ENCODE peak calls at places on chromosome 7, in four cellular contexts. E is choroid plexus epithelial cell; U is stimulated activated CD4-positive, alpha-beta T cell treated with anti-CD3 and anti-CD28 coated beads, TNF-alpha, amount 100 ng/mL, for 24 hours; L is SJSA1. B is an unnamed sample.

GRCh38 chr7:87574630-87575029 is 26.1 kb downstream of the ABCB1 start:
- DNase-seq in E (peak; percentile 46), U (no peak), L (no peak), B (no peak)

GRCh38 chr7:140885735-140886334 is 38.9 kb downstream of the BRAF start:
- DNase-seq in E (no peak), U (no peak), L (no peak), B (no peak)

GRCh38 chr7:74063223-74063641 is 20.4 kb upstream of the LIMK1 start:
- DNase-seq in E (no peak), U (no peak), L (no peak), B (no peak)

GRCh38 chr7:39609084-39609461 is 14.3 kb upstream of the RALA start:
- DNase-seq in E (peak; percentile 63), U (no peak), L (no peak), B (no peak)

GRCh38 chr7:30142710-30143109 is 7.9 kb downstream of the MTURN start:
- DNase-seq in E (peak; percentile 43), U (no peak), L (peak; percentile 78), B (no peak)

GRCh38 chr7:77331938-77332695 is 84.0 kb downstream of the GSAP start:
- DNase-seq in E (peak; percentile 95), U (no peak), L (peak; percentile 76), B (peak; percentile 82)

GRCh38 chr7:132298782-132299181 is 277.5 kb downstream of the PLXNA4 start:
- DNase-seq in E (peak; percentile 28), U (no peak), L (no peak), B (no peak)

GRCh38 chr7:102292813-102293798 is 6.4 kb downstream of the SH2B2 start:
- DNase-seq in E (no peak), U (no peak), L (peak; percentile 41), B (peak; percentile 56)

GRCh38 chr7:157521061-157521731 is 184.4 kb downstream of the DNAJB6 start:
- DNase-seq in E (no peak), U (no peak), L (peak; percentile 38), B (no peak)

GRCh38 chr7:665751-666453 is 60.6 kb upstream of the DNAAF5 start:
- DNase-seq in E (peak; percentile 46), U (no peak), L (no peak), B (peak; percentile 74)

GRCh38 chr7:17010637-17011300 is 129.0 kb upstream of the AGR3 start:
- DNase-seq in E (no peak), U (no peak), L (no peak), B (no peak)

GRCh38 chr7:138865843-138866242 is 67.8 kb upstream of the ATP6V0A4 start:
- DNase-seq in E (peak; percentile 46), U (no peak), L (no peak), B (peak; percentile 54)

GRCh38 chr7:34131371-34131770 is 226.0 kb downstream of the BMPER start:
- DNase-seq in E (no peak), U (no peak), L (no peak), B (no peak)

GRCh38 chr7:2313450-2314208 is 612 bp downstream of the SNX8 start:
- DNase-seq in E (no peak), U (no peak), L (peak; percentile 52), B (no peak)

GRCh38 chr7:24432677-24433076 is 140.6 kb upstream of the PALS2 start:
- DNase-seq in E (no peak), U (no peak), L (no peak), B (no peak)

GRCh38 chr7:123215350-123215749 is 15.6 kb upstream of the SLC13A1 start:
- DNase-seq in E (no peak), U (no peak), L (no peak), B (no peak)

GRCh38 chr7:158167373-158167772 is 420.2 kb downstream of the PTPRN2 start:
- DNase-seq in E (no peak), U (no peak), L (no peak), B (no peak)

GRCh38 chr7:100155553-100156317 is 2.8 kb downstream of the TRAPPC14 start:
- DNase-seq in E (no peak), U (no peak), L (no peak), B (no peak)

GRCh38 chr7:38054199-38054598 is 123.8 kb upstream of the STARD3NL start:
- DNase-seq in E (no peak), U (no peak), L (no peak), B (peak; percentile 21)

GRCh38 chr7:4017785-4018184 is 664.3 kb upstream of the FOXK1 start:
- DNase-seq in E (no peak), U (no peak), L (no peak), B (no peak)

GRCh38 chr7:98878365-98879197 is at the start of gene TRRAP:
- DNase-seq in E (peak; percentile 73), U (peak; percentile 64), L (peak; percentile 64), B (peak; percentile 84)

GRCh38 chr7:519974-520458 is 370 bp upstream of the PDGFA start:
- DNase-seq in E (peak; percentile 56), U (no peak), L (peak; percentile 62), B (peak; percentile 87)

GRCh38 chr7:30977896-30978564 is 14.3 kb downstream of the GHRHR start:
- DNase-seq in E (peak; percentile 55), U (no peak), L (no peak), B (peak; percentile 86)

GRCh38 chr7:85074-85945 is 107.1 kb upstream of the FAM20C start:
- DNase-seq in E (peak; percentile 72), U (no peak), L (peak; percentile 39), B (no peak)

GRCh38 chr7:148856891-148857290 is 27.2 kb downstream of the EZH2 start:
- DNase-seq in E (peak; percentile 45), U (no peak), L (no peak), B (no peak)

GRCh38 chr7:101162551-101163280 is 2.7 kb downstream of the VGF start:
- DNase-seq in E (peak; percentile 54), U (no peak), L (no peak), B (peak; percentile 84)

GRCh38 chr7:69781412-69781846 is 183.2 kb downstream of the AUTS2 start:
- DNase-seq in E (peak; percentile 10), U (no peak), L (no peak), B (no peak)

GRCh38 chr7:137439829-137440433 is 96.4 kb upstream of the PTN start:
- DNase-seq in E (no peak), U (no peak), L (no peak), B (peak; percentile 32)

GRCh38 chr7:116812905-116813304 is 49.5 kb upstream of the CAPZA2 start:
- DNase-seq in E (no peak), U (no peak), L (no peak), B (no peak)

GRCh38 chr7:112449353-112449752 is 907 bp upstream of the IFRD1 start:
- DNase-seq in E (peak; percentile 16), U (peak; percentile 36), L (no peak), B (no peak)

GRCh38 chr7:23615331-23615730 is 18.1 kb downstream of the CCDC126 start:
- DNase-seq in E (peak; percentile 65), U (no peak), L (no peak), B (no peak)

GRCh38 chr7:38858281-38858884 is 50.6 kb downstream of the VPS41 start:
- DNase-seq in E (peak; percentile 69), U (no peak), L (no peak), B (no peak)

GRCh38 chr7:6436385-6436685 is 11.4 kb downstream of the DAGLB start:
- DNase-seq in E (no peak), U (no peak), L (no peak), B (no peak)

GRCh38 chr7:73577627-73578341 is 595 bp downstream of the TBL2 start:
- DNase-seq in E (peak; percentile 35), U (no peak), L (no peak), B (peak; percentile 37)

GRCh38 chr7:100024020-100024619 is 8.7 kb downstream of the ZKSCAN1 start:
- DNase-seq in E (no peak), U (no peak), L (no peak), B (no peak)

GRCh38 chr7:99992330-99993037 is 16.7 kb upstream of the AZGP1 start:
- DNase-seq in E (no peak), U (no peak), L (no peak), B (peak; percentile 24)

GRCh38 chr7:87231243-87231642 is 11.7 kb upstream of the TMEM243 start:
- DNase-seq in E (no peak), U (no peak), L (no peak), B (no peak)